ENCODE peak calls at places on chromosome 22, in ten cellular contexts. One of them, this sample, is unnamed.

GRCh38 chr22:25970996-25971811 is 198.1 kb upstream of the SEZ6L start:
- DNase-seq in suprapubic skin: no peak
- DNase-seq in brain pericyte: no peak
- DNase-seq in cardiac muscle cell: no peak
- DNase-seq in NCI-H1694: no peak
- DNase-seq in osteoblast: no peak
- DNase-seq in NCI-H774: no peak
- DNase-seq in AG09319: no peak
- DNase-seq in hypothalamus: no peak
- DNase-seq in putamen: no peak
- DNase-seq in this sample: no peak

GRCh38 chr22:37484115-37485005 is 1.8 kb downstream of the MFNG start:
- DNase-seq in suprapubic skin: no peak
- DNase-seq in brain pericyte: no peak
- DNase-seq in cardiac muscle cell: no peak
- DNase-seq in NCI-H1694: no peak
- DNase-seq in osteoblast: peak
- DNase-seq in NCI-H774: no peak
- DNase-seq in AG09319: no peak
- DNase-seq in hypothalamus: no peak
- DNase-seq in putamen: peak
- DNase-seq in this sample: no peak

GRCh38 chr22:24200616-24201212 is 19.4 kb downstream of the SUSD2 start:
- DNase-seq in suprapubic skin: no peak
- DNase-seq in brain pericyte: no peak
- DNase-seq in cardiac muscle cell: no peak
- DNase-seq in NCI-H1694: no peak
- DNase-seq in osteoblast: peak
- DNase-seq in NCI-H774: no peak
- DNase-seq in AG09319: no peak
- DNase-seq in hypothalamus: no peak
- DNase-seq in putamen: no peak
- DNase-seq in this sample: no peak

GRCh38 chr22:47589271-47590250 is 827.1 kb downstream of the TBC1D22A start:
- DNase-seq in suprapubic skin: peak
- DNase-seq in brain pericyte: no peak
- DNase-seq in cardiac muscle cell: no peak
- DNase-seq in NCI-H1694: no peak
- DNase-seq in osteoblast: no peak
- DNase-seq in NCI-H774: no peak
- DNase-seq in AG09319: no peak
- DNase-seq in hypothalamus: no peak
- DNase-seq in putamen: no peak
- DNase-seq in this sample: no peak

GRCh38 chr22:35044607-35045390 is 21.2 kb upstream of the ISX start:
- DNase-seq in suprapubic skin: no peak
- DNase-seq in brain pericyte: no peak
- DNase-seq in cardiac muscle cell: no peak
- DNase-seq in NCI-H1694: no peak
- DNase-seq in osteoblast: no peak
- DNase-seq in NCI-H774: no peak
- DNase-seq in AG09319: no peak
- DNase-seq in hypothalamus: no peak
- DNase-seq in putamen: no peak
- DNase-seq in this sample: no peak

GRCh38 chr22:47355776-47356432 is 593.5 kb downstream of the TBC1D22A start:
- DNase-seq in suprapubic skin: no peak
- DNase-seq in brain pericyte: no peak
- DNase-seq in cardiac muscle cell: no peak
- DNase-seq in NCI-H1694: peak
- DNase-seq in osteoblast: no peak
- DNase-seq in NCI-H774: no peak
- DNase-seq in AG09319: no peak
- DNase-seq in hypothalamus: no peak
- DNase-seq in putamen: no peak
- DNase-seq in this sample: peak

GRCh38 chr22:30305519-30305905 is 16.2 kb upstream of the CASTOR1 start:
- DNase-seq in suprapubic skin: peak
- DNase-seq in brain pericyte: no peak
- DNase-seq in cardiac muscle cell: no peak
- DNase-seq in NCI-H1694: no peak
- DNase-seq in osteoblast: no peak
- DNase-seq in NCI-H774: no peak
- DNase-seq in AG09319: no peak
- DNase-seq in hypothalamus: no peak
- DNase-seq in putamen: no peak
- DNase-seq in this sample: no peak

GRCh38 chr22:44972363-44973083 is 37.3 kb downstream of the PHF21B start:
- DNase-seq in suprapubic skin: no peak
- DNase-seq in brain pericyte: no peak
- DNase-seq in cardiac muscle cell: no peak
- DNase-seq in NCI-H1694: no peak
- DNase-seq in osteoblast: peak
- DNase-seq in NCI-H774: no peak
- DNase-seq in AG09319: no peak
- DNase-seq in hypothalamus: no peak
- DNase-seq in putamen: no peak
- DNase-seq in this sample: no peak

GRCh38 chr22:25518000-25518663 is 46.3 kb upstream of the GRK3 start:
- DNase-seq in suprapubic skin: no peak
- DNase-seq in brain pericyte: no peak
- DNase-seq in cardiac muscle cell: no peak
- DNase-seq in NCI-H1694: no peak
- DNase-seq in osteoblast: no peak
- DNase-seq in NCI-H774: no peak
- DNase-seq in AG09319: no peak
- DNase-seq in hypothalamus: no peak
- DNase-seq in putamen: no peak
- DNase-seq in this sample: no peak

GRCh38 chr22:49297286-49297870 is 530.3 kb downstream of the BRD1 start:
- DNase-seq in suprapubic skin: peak
- DNase-seq in brain pericyte: no peak
- DNase-seq in cardiac muscle cell: no peak
- DNase-seq in NCI-H1694: no peak
- DNase-seq in osteoblast: no peak
- DNase-seq in NCI-H774: no peak
- DNase-seq in AG09319: no peak
- DNase-seq in hypothalamus: no peak
- DNase-seq in putamen: no peak
- DNase-seq in this sample: no peak

GRCh38 chr22:31857247-31857646 is 87.1 kb upstream of the YWHAH start:
- DNase-seq in suprapubic skin: no peak
- DNase-seq in brain pericyte: no peak
- DNase-seq in cardiac muscle cell: peak
- DNase-seq in NCI-H1694: no peak
- DNase-seq in osteoblast: no peak
- DNase-seq in NCI-H774: peak
- DNase-seq in AG09319: no peak
- DNase-seq in hypothalamus: peak
- DNase-seq in putamen: peak
- DNase-seq in this sample: no peak

GRCh38 chr22:39135092-39135896 is 17.2 kb downstream of the CBX7 start:
- DNase-seq in suprapubic skin: no peak
- DNase-seq in brain pericyte: no peak
- DNase-seq in cardiac muscle cell: peak
- DNase-seq in NCI-H1694: no peak
- DNase-seq in osteoblast: peak
- DNase-seq in NCI-H774: no peak
- DNase-seq in AG09319: no peak
- DNase-seq in hypothalamus: no peak
- DNase-seq in putamen: no peak
- DNase-seq in this sample: peak

GRCh38 chr22:45572444-45572843 is 69.8 kb downstream of the FBLN1 start:
- DNase-seq in suprapubic skin: no peak
- DNase-seq in brain pericyte: no peak
- DNase-seq in cardiac muscle cell: no peak
- DNase-seq in NCI-H1694: no peak
- DNase-seq in osteoblast: peak
- DNase-seq in NCI-H774: no peak
- DNase-seq in AG09319: no peak
- DNase-seq in hypothalamus: no peak
- DNase-seq in putamen: no peak
- DNase-seq in this sample: no peak

GRCh38 chr22:19576460-19577421 is 52.5 kb upstream of the CLDN5 start:
- DNase-seq in suprapubic skin: no peak
- DNase-seq in brain pericyte: no peak
- DNase-seq in cardiac muscle cell: no peak
- DNase-seq in NCI-H1694: no peak
- DNase-seq in osteoblast: peak
- DNase-seq in NCI-H774: no peak
- DNase-seq in AG09319: no peak
- DNase-seq in hypothalamus: no peak
- DNase-seq in putamen: no peak
- DNase-seq in this sample: no peak

GRCh38 chr22:40922484-40923303 is 28.5 kb upstream of the RBX1 start:
- DNase-seq in suprapubic skin: no peak
- DNase-seq in brain pericyte: peak
- DNase-seq in cardiac muscle cell: peak
- DNase-seq in NCI-H1694: peak
- DNase-seq in osteoblast: no peak
- DNase-seq in NCI-H774: peak
- DNase-seq in AG09319: peak
- DNase-seq in hypothalamus: no peak
- DNase-seq in putamen: peak
- DNase-seq in this sample: no peak

GRCh38 chr22:45090364-45090960 is 73.3 kb upstream of the NUP50 start:
- DNase-seq in suprapubic skin: no peak
- DNase-seq in brain pericyte: no peak
- DNase-seq in cardiac muscle cell: peak
- DNase-seq in NCI-H1694: no peak
- DNase-seq in osteoblast: peak
- DNase-seq in NCI-H774: no peak
- DNase-seq in AG09319: no peak
- DNase-seq in hypothalamus: no peak
- DNase-seq in putamen: no peak
- DNase-seq in this sample: no peak

GRCh38 chr22:23269441-23270211 is 89.3 kb downstream of the BCR start:
- DNase-seq in suprapubic skin: no peak
- DNase-seq in brain pericyte: no peak
- DNase-seq in cardiac muscle cell: peak
- DNase-seq in NCI-H1694: no peak
- DNase-seq in osteoblast: no peak
- DNase-seq in NCI-H774: no peak
- DNase-seq in AG09319: no peak
- DNase-seq in hypothalamus: no peak
- DNase-seq in putamen: no peak
- DNase-seq in this sample: no peak

GRCh38 chr22:41479671-41480396 is 10.9 kb downstream of the ACO2 start:
- DNase-seq in suprapubic skin: no peak
- DNase-seq in brain pericyte: no peak
- DNase-seq in cardiac muscle cell: no peak
- DNase-seq in NCI-H1694: peak
- DNase-seq in osteoblast: peak
- DNase-seq in NCI-H774: no peak
- DNase-seq in AG09319: no peak
- DNase-seq in hypothalamus: peak
- DNase-seq in putamen: peak
- DNase-seq in this sample: no peak

This sample was measured in RWPE2.